ENCODE peak calls at places on chromosomes 2 and 18, in four cellular contexts. One of them, this sample, is unnamed.

GRCh38 chr18:59669872-59670657 is 27.2 kb downstream of the CCBE1 start:
- DNase-seq in pancreas: no peak
- DNase-seq in HCT116: no peak
- DNase-seq in fibroblast of the aortic adventitia: peak
- DNase-seq in this sample: peak

GRCh38 chr2:109527846-109528705 is 85.7 kb downstream of the SEPTIN10 start:
- DNase-seq in pancreas: no peak
- DNase-seq in HCT116: no peak
- DNase-seq in fibroblast of the aortic adventitia: no peak
- DNase-seq in this sample: no peak

GRCh38 chr2:96175951-96176350 is 30.7 kb upstream of the DUSP2 start:
- DNase-seq in pancreas: no peak
- DNase-seq in HCT116: no peak
- DNase-seq in fibroblast of the aortic adventitia: peak
- DNase-seq in this sample: peak

GRCh38 chr18:7691206-7691605 is 124.1 kb downstream of the PTPRM start:
- DNase-seq in pancreas: no peak
- DNase-seq in HCT116: no peak
- DNase-seq in fibroblast of the aortic adventitia: no peak
- DNase-seq in this sample: no peak

GRCh38 chr18:9831046-9831722 is 54.6 kb upstream of the TXNDC2 start:
- DNase-seq in pancreas: no peak
- DNase-seq in HCT116: no peak
- DNase-seq in fibroblast of the aortic adventitia: no peak
- DNase-seq in this sample: no peak

GRCh38 chr18:10304853-10305252 is 149.6 kb upstream of the APCDD1 start:
- DNase-seq in pancreas: peak
- DNase-seq in HCT116: no peak
- DNase-seq in fibroblast of the aortic adventitia: peak
- DNase-seq in this sample: peak

GRCh38 chr18:29156531-29156930 is 979.6 kb upstream of the CDH2 start:
- DNase-seq in pancreas: no peak
- DNase-seq in HCT116: no peak
- DNase-seq in fibroblast of the aortic adventitia: no peak
- DNase-seq in this sample: no peak

GRCh38 chr2:233473386-233473791 is 93.2 kb downstream of the USP40 start:
- DNase-seq in pancreas: no peak
- DNase-seq in HCT116: no peak
- DNase-seq in fibroblast of the aortic adventitia: no peak
- DNase-seq in this sample: no peak

GRCh38 chr2:158598856-158599517 is 142.2 kb downstream of the PKP4 start:
- DNase-seq in pancreas: no peak
- DNase-seq in HCT116: no peak
- DNase-seq in fibroblast of the aortic adventitia: no peak
- DNase-seq in this sample: no peak

GRCh38 chr2:164015328-164016123 is 279.7 kb upstream of the FIGN start:
- DNase-seq in pancreas: no peak
- DNase-seq in HCT116: no peak
- DNase-seq in fibroblast of the aortic adventitia: peak
- DNase-seq in this sample: peak

GRCh38 chr2:62305421-62306176 is 109.7 kb downstream of the B3GNT2 start:
- DNase-seq in pancreas: no peak
- DNase-seq in HCT116: no peak
- DNase-seq in fibroblast of the aortic adventitia: no peak
- DNase-seq in this sample: no peak

GRCh38 chr18:70068981-70069380 is 121.3 kb upstream of the CD226 start:
- DNase-seq in pancreas: no peak
- DNase-seq in HCT116: no peak
- DNase-seq in fibroblast of the aortic adventitia: no peak
- DNase-seq in this sample: no peak

GRCh38 chr2:174836345-174836999 is 72.2 kb upstream of the CHRNA1 start:
- DNase-seq in pancreas: no peak
- DNase-seq in HCT116: no peak
- DNase-seq in fibroblast of the aortic adventitia: peak
- DNase-seq in this sample: peak

GRCh38 chr2:11681722-11682589 is 12.0 kb upstream of the NTSR2 start:
- DNase-seq in pancreas: peak
- DNase-seq in HCT116: peak
- DNase-seq in fibroblast of the aortic adventitia: no peak
- DNase-seq in this sample: no peak

GRCh38 chr2:181368036-181368435 is 89.2 kb upstream of the ITGA4 start:
- DNase-seq in pancreas: no peak
- DNase-seq in HCT116: no peak
- DNase-seq in fibroblast of the aortic adventitia: no peak
- DNase-seq in this sample: no peak

GRCh38 chr2:19073522-19073921 is 284.9 kb downstream of the OSR1 start:
- DNase-seq in pancreas: no peak
- DNase-seq in HCT116: peak
- DNase-seq in fibroblast of the aortic adventitia: peak
- DNase-seq in this sample: peak

GRCh38 chr2:232292395-232293154 is 86.0 kb upstream of the ALPP start:
- DNase-seq in pancreas: peak
- DNase-seq in HCT116: peak
- DNase-seq in fibroblast of the aortic adventitia: peak
- DNase-seq in this sample: peak

GRCh38 chr18:3761266-3761665 is 311.3 kb downstream of the TGIF1 start:
- DNase-seq in pancreas: no peak
- DNase-seq in HCT116: no peak
- DNase-seq in fibroblast of the aortic adventitia: no peak
- DNase-seq in this sample: no peak

GRCh38 chr18:67092141-67092540 is 424.4 kb downstream of the DSEL start:
- DNase-seq in pancreas: no peak
- DNase-seq in HCT116: no peak
- DNase-seq in fibroblast of the aortic adventitia: no peak
- DNase-seq in this sample: no peak

GRCh38 chr18:43278401-43278800 is 1.1 kb upstream of the SYT4 start:
- DNase-seq in pancreas: no peak
- DNase-seq in HCT116: no peak
- DNase-seq in fibroblast of the aortic adventitia: no peak
- DNase-seq in this sample: no peak

GRCh38 chr18:44033144-44033543 is 647.5 kb upstream of the SETBP1 start:
- DNase-seq in pancreas: no peak
- DNase-seq in HCT116: no peak
- DNase-seq in fibroblast of the aortic adventitia: no peak
- DNase-seq in this sample: no peak

GRCh38 chr2:181457121-181457740 is at the start of gene ITGA4:
- DNase-seq in pancreas: peak
- DNase-seq in HCT116: no peak
- DNase-seq in fibroblast of the aortic adventitia: peak
- DNase-seq in this sample: peak

GRCh38 chr2:189657867-189658266 is 3.4 kb upstream of the ASNSD1 start:
- DNase-seq in pancreas: no peak
- DNase-seq in HCT116: no peak
- DNase-seq in fibroblast of the aortic adventitia: peak
- DNase-seq in this sample: peak

GRCh38 chr18:63869851-63870250 is 17.7 kb upstream of the SERPINB2 start:
- DNase-seq in pancreas: no peak
- DNase-seq in HCT116: no peak
- DNase-seq in fibroblast of the aortic adventitia: no peak
- DNase-seq in this sample: peak

GRCh38 chr18:13268035-13268700 is 49.6 kb downstream of the LDLRAD4 start:
- DNase-seq in pancreas: no peak
- DNase-seq in HCT116: no peak
- DNase-seq in fibroblast of the aortic adventitia: peak
- DNase-seq in this sample: peak

GRCh38 chr2:144414324-144414845 is 105.5 kb downstream of the ZEB2 start:
- DNase-seq in pancreas: no peak
- DNase-seq in HCT116: no peak
- DNase-seq in fibroblast of the aortic adventitia: peak
- DNase-seq in this sample: peak
- H3K4me3 ChIP-seq in pancreas: no peak
- H3K4me3 ChIP-seq in HCT116: no peak
- H3K4me3 ChIP-seq in fibroblast of the aortic adventitia: no peak
- H3K4me3 ChIP-seq in this sample: no peak

DNA sequence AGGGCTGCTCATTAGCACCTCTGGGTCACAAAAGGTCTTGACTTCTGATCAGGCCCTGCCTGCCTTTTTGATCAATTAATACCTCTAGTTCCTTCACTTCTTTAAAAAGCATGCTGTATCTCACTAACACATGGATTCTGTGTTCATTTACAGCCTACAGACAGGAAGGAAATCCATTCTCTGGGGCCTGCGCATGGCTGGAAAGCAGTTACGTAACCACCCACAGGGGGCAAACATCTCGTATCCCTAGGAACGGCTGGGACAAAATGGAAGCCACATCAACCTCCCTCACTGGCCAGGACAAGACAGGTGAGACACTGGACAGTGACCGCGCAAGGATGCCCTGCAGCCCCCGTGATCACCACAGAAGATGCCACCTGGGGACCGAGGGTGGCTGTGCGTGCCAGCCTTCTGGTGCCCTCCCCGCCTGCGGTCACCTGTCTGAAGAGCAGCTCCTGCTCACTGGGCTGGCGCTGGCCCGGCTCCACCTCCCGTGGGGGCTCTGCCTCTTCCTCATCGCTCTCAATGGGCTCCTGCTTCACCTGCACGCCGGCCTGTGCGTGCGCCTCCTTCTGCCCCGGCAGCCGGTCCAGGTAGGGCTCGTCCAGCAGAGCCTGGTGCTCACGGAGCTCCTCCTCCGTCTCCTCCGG is 266.9 kb downstream of the TWIST2 start:
- DNase-seq in pancreas: no peak
- DNase-seq in HCT116: no peak
- DNase-seq in fibroblast of the aortic adventitia: no peak
- DNase-seq in this sample: no peak
- TF ChIP-seq CTCF in pancreas: no peak
- TF ChIP-seq CTCF in HCT116: no peak
- TF ChIP-seq CTCF in fibroblast of the aortic adventitia: no peak
- TF ChIP-seq CTCF in this sample: no peak

GRCh38 chr2:69305166-69305565 is 81.9 kb downstream of the GFPT1 start:
- DNase-seq in pancreas: no peak
- DNase-seq in HCT116: no peak
- DNase-seq in fibroblast of the aortic adventitia: no peak
- DNase-seq in this sample: no peak

GRCh38 chr2:69307696-69308064 is 79.3 kb downstream of the GFPT1 start:
- DNase-seq in pancreas: no peak
- DNase-seq in HCT116: no peak
- DNase-seq in fibroblast of the aortic adventitia: no peak
- DNase-seq in this sample: no peak

GRCh38 chr2:69306897-69307695 is 79.9 kb downstream of the GFPT1 start:
- DNase-seq in pancreas: peak
- DNase-seq in HCT116: peak
- DNase-seq in fibroblast of the aortic adventitia: peak
- DNase-seq in this sample: peak

GRCh38 chr2:69305712-69306611 is 81.1 kb downstream of the GFPT1 start:
- DNase-seq in pancreas: no peak
- DNase-seq in HCT116: no peak
- DNase-seq in fibroblast of the aortic adventitia: peak
- DNase-seq in this sample: peak

GRCh38 chr2:69306612-69306896 is 80.5 kb downstream of the GFPT1 start:
- DNase-seq in pancreas: no peak
- DNase-seq in HCT116: no peak
- DNase-seq in fibroblast of the aortic adventitia: no peak
- DNase-seq in this sample: no peak
- H3K4me3 ChIP-seq in pancreas: peak
- H3K4me3 ChIP-seq in HCT116: peak
- H3K4me3 ChIP-seq in fibroblast of the aortic adventitia: peak
- H3K4me3 ChIP-seq in this sample: peak

DNA sequence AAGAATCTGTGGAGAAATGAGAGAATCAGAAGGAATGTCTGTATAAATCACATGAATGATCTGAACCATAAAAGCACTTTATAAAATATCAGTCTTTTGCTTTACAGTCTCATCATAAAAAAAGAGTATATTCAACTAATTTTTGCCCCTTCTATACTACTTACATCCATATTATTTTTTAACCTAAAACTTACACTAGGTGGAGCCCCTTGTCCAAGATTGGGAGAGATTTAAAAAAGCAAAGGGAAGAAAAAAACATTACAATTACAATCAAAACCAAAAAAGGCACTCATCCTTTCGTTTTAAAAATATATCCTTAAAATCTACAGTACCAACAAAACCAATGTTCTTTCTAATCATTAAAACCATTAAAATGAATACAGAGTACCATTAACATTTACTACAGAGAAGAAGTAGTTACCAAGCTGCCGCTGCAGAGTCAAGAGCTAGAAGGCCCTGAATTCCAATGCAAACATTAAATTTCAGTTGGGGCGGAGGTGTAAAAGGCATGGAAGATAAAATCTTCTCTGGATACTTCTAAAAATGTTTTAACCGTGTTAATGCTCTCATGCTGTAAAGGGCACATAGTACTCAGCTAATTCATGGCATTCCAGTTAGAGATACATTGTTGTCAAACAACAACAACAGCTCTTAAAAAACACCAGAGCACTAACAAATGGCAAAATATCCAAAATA is 56.7 kb upstream of the EPB41L3 start:
- DNase-seq in pancreas: no peak
- DNase-seq in HCT116: no peak
- DNase-seq in fibroblast of the aortic adventitia: peak
- DNase-seq in this sample: peak
- TF ChIP-seq CTCF in pancreas: no peak
- TF ChIP-seq CTCF in HCT116: no peak
- TF ChIP-seq CTCF in fibroblast of the aortic adventitia: peak
- TF ChIP-seq CTCF in this sample: peak

GRCh38 chr2:104840916-104841315 is 13.0 kb upstream of the POU3F3 start:
- DNase-seq in pancreas: no peak
- DNase-seq in HCT116: no peak
- DNase-seq in fibroblast of the aortic adventitia: no peak
- DNase-seq in this sample: no peak

GRCh38 chr2:104844813-104845551 is 8.9 kb upstream of the POU3F3 start:
- DNase-seq in pancreas: no peak
- DNase-seq in HCT116: no peak
- DNase-seq in fibroblast of the aortic adventitia: no peak
- DNase-seq in this sample: no peak

GRCh38 chr2:104840151-104840550 is 13.8 kb upstream of the POU3F3 start:
- DNase-seq in pancreas: no peak
- DNase-seq in HCT116: no peak
- DNase-seq in fibroblast of the aortic adventitia: no peak
- DNase-seq in this sample: no peak

GRCh38 chr2:104845552-104845931 is 8.4 kb upstream of the POU3F3 start:
- DNase-seq in pancreas: no peak
- DNase-seq in HCT116: no peak
- DNase-seq in fibroblast of the aortic adventitia: no peak
- DNase-seq in this sample: no peak

DNA sequence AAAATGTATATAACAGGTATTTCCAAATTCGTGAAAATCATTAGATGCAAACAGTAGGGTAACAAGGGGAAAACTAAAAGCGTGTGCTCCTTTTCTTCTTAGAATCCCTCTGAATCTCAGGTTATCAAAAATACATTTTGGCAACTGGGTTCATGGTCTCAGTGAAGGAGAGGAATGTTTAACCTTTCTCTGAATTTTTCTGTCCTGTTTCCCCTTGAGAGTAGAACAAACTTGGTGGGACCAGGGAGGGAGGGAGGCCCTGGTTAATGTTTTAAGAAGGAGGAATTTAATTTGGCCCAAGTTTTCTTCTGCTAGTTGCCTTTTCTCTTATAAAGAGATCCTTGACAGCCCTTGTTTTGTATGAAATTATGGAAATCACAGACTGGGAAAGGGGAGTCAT is 12.2 kb upstream of the POU3F3 start:
- DNase-seq in pancreas: no peak
- DNase-seq in HCT116: no peak
- DNase-seq in fibroblast of the aortic adventitia: no peak
- DNase-seq in this sample: no peak
- H3K4me3 ChIP-seq in pancreas: no peak
- H3K4me3 ChIP-seq in HCT116: no peak
- H3K4me3 ChIP-seq in fibroblast of the aortic adventitia: no peak
- H3K4me3 ChIP-seq in this sample: no peak

GRCh38 chr2:107025291-107025857 is 139.4 kb upstream of the ST6GAL2 start:
- DNase-seq in pancreas: no peak
- DNase-seq in HCT116: no peak
- DNase-seq in fibroblast of the aortic adventitia: no peak
- DNase-seq in this sample: no peak
- TF ChIP-seq CTCF in pancreas: no peak
- TF ChIP-seq CTCF in HCT116: no peak
- TF ChIP-seq CTCF in fibroblast of the aortic adventitia: no peak
- TF ChIP-seq CTCF in this sample: no peak

GRCh38 chr2:53874401-53874950 is 14.7 kb upstream of the GPR75 start:
- DNase-seq in pancreas: no peak
- DNase-seq in HCT116: no peak
- DNase-seq in fibroblast of the aortic adventitia: no peak
- DNase-seq in this sample: no peak
- H3K4me3 ChIP-seq in pancreas: no peak
- H3K4me3 ChIP-seq in HCT116: no peak
- H3K4me3 ChIP-seq in fibroblast of the aortic adventitia: no peak
- H3K4me3 ChIP-seq in this sample: no peak